ENCODE peak calls at places on chromosome 9, in ten cellular contexts. One of them, this sample, is unnamed.

GRCh38 chr9:70415041-70415440 is 584 bp upstream of the KLF9 start:
- DNase-seq in NCI-H748 treated with DMSO at 0.1 percent for 48 hours: no peak
- DNase-seq in activated effector memory CD4-positive, alpha-beta T cell treated with anti-CD3 and anti-CD28 coated beads, Interleukin-2, amount 50 U/mL, for 16 hours: no peak
- DNase-seq in NCI-H2081: no peak
- DNase-seq in mucosa of gallbladder: no peak
- DNase-seq in midbrain: peak
- DNase-seq in GM10248: no peak
- DNase-seq in kidney tubule cell: no peak
- DNase-seq in AG10803: no peak
- DNase-seq in nucleus accumbens: no peak
- DNase-seq in this sample: no peak

GRCh38 chr9:32873546-32873945 is 90.2 kb downstream of the TMEM215 start:
- DNase-seq in NCI-H748 treated with DMSO at 0.1 percent for 48 hours: no peak
- DNase-seq in activated effector memory CD4-positive, alpha-beta T cell treated with anti-CD3 and anti-CD28 coated beads, Interleukin-2, amount 50 U/mL, for 16 hours: no peak
- DNase-seq in NCI-H2081: no peak
- DNase-seq in mucosa of gallbladder: no peak
- DNase-seq in midbrain: no peak
- DNase-seq in GM10248: no peak
- DNase-seq in kidney tubule cell: no peak
- DNase-seq in AG10803: no peak
- DNase-seq in nucleus accumbens: no peak
- DNase-seq in this sample: no peak

GRCh38 chr9:137034709-137035506 is 3.0 kb upstream of the FUT7 start:
- DNase-seq in NCI-H748 treated with DMSO at 0.1 percent for 48 hours: peak
- DNase-seq in activated effector memory CD4-positive, alpha-beta T cell treated with anti-CD3 and anti-CD28 coated beads, Interleukin-2, amount 50 U/mL, for 16 hours: peak
- DNase-seq in NCI-H2081: peak
- DNase-seq in mucosa of gallbladder: peak
- DNase-seq in midbrain: peak
- DNase-seq in GM10248: peak
- DNase-seq in kidney tubule cell: peak
- DNase-seq in AG10803: peak
- DNase-seq in nucleus accumbens: peak
- DNase-seq in this sample: peak

GRCh38 chr9:128629136-128629535 is 27.5 kb downstream of the DYNC2I2 start:
- DNase-seq in NCI-H748 treated with DMSO at 0.1 percent for 48 hours: no peak
- DNase-seq in activated effector memory CD4-positive, alpha-beta T cell treated with anti-CD3 and anti-CD28 coated beads, Interleukin-2, amount 50 U/mL, for 16 hours: no peak
- DNase-seq in NCI-H2081: no peak
- DNase-seq in mucosa of gallbladder: no peak
- DNase-seq in midbrain: no peak
- DNase-seq in GM10248: no peak
- DNase-seq in kidney tubule cell: no peak
- DNase-seq in AG10803: no peak
- DNase-seq in nucleus accumbens: no peak
- DNase-seq in this sample: no peak

GRCh38 chr9:35757527-35758275 is 3.6 kb upstream of the MSMP start:
- DNase-seq in NCI-H748 treated with DMSO at 0.1 percent for 48 hours: peak
- DNase-seq in activated effector memory CD4-positive, alpha-beta T cell treated with anti-CD3 and anti-CD28 coated beads, Interleukin-2, amount 50 U/mL, for 16 hours: no peak
- DNase-seq in NCI-H2081: no peak
- DNase-seq in mucosa of gallbladder: no peak
- DNase-seq in midbrain: no peak
- DNase-seq in GM10248: peak
- DNase-seq in kidney tubule cell: peak
- DNase-seq in AG10803: no peak
- DNase-seq in nucleus accumbens: no peak
- DNase-seq in this sample: no peak

GRCh38 chr9:93658184-93658925 is 82.0 kb downstream of the PHF2 start:
- DNase-seq in NCI-H748 treated with DMSO at 0.1 percent for 48 hours: no peak
- DNase-seq in activated effector memory CD4-positive, alpha-beta T cell treated with anti-CD3 and anti-CD28 coated beads, Interleukin-2, amount 50 U/mL, for 16 hours: peak
- DNase-seq in NCI-H2081: no peak
- DNase-seq in mucosa of gallbladder: no peak
- DNase-seq in midbrain: no peak
- DNase-seq in GM10248: no peak
- DNase-seq in kidney tubule cell: no peak
- DNase-seq in AG10803: no peak
- DNase-seq in nucleus accumbens: no peak
- DNase-seq in this sample: no peak

GRCh38 chr9:34501372-34501771 is 21.4 kb downstream of the ENHO start:
- DNase-seq in NCI-H748 treated with DMSO at 0.1 percent for 48 hours: no peak
- DNase-seq in activated effector memory CD4-positive, alpha-beta T cell treated with anti-CD3 and anti-CD28 coated beads, Interleukin-2, amount 50 U/mL, for 16 hours: no peak
- DNase-seq in NCI-H2081: no peak
- DNase-seq in mucosa of gallbladder: no peak
- DNase-seq in midbrain: no peak
- DNase-seq in GM10248: no peak
- DNase-seq in kidney tubule cell: no peak
- DNase-seq in AG10803: no peak
- DNase-seq in nucleus accumbens: no peak
- DNase-seq in this sample: no peak

GRCh38 chr9:127661342-127661741 is 45.4 kb upstream of the CFAP157 start:
- DNase-seq in NCI-H748 treated with DMSO at 0.1 percent for 48 hours: no peak
- DNase-seq in activated effector memory CD4-positive, alpha-beta T cell treated with anti-CD3 and anti-CD28 coated beads, Interleukin-2, amount 50 U/mL, for 16 hours: no peak
- DNase-seq in NCI-H2081: peak
- DNase-seq in mucosa of gallbladder: no peak
- DNase-seq in midbrain: no peak
- DNase-seq in GM10248: no peak
- DNase-seq in kidney tubule cell: no peak
- DNase-seq in AG10803: no peak
- DNase-seq in nucleus accumbens: no peak
- DNase-seq in this sample: peak

GRCh38 chr9:129996161-129996849 is 46.7 kb downstream of the FNBP1 start:
- DNase-seq in NCI-H748 treated with DMSO at 0.1 percent for 48 hours: no peak
- DNase-seq in activated effector memory CD4-positive, alpha-beta T cell treated with anti-CD3 and anti-CD28 coated beads, Interleukin-2, amount 50 U/mL, for 16 hours: no peak
- DNase-seq in NCI-H2081: no peak
- DNase-seq in mucosa of gallbladder: no peak
- DNase-seq in midbrain: no peak
- DNase-seq in GM10248: no peak
- DNase-seq in kidney tubule cell: no peak
- DNase-seq in AG10803: peak
- DNase-seq in nucleus accumbens: no peak
- DNase-seq in this sample: no peak

This sample was measured in SHP77.